ENCODE peak calls at places on chromosome 20, in nine cellular contexts. C is CD8-positive, alpha-beta T cell; Q is dorsolateral prefrontal cortex; N is thoracic aorta; K is pancreas; Y is lower lobe of right lung; W is colonic mucosa; L is activated B cell treated with CpG ODN at 0.5 μM for 24 hours; Z is right atrium auricular region. B is an unnamed sample.

GRCh38 chr20:3818155-3819151 is 1.9 kb upstream of the AP5S1 start:
- DNase-seq in C (no peak), Q (no peak), N (no peak), K (peak), Y (peak), W (peak), L (no peak), Z (peak), B (peak)

GRCh38 chr20:17663040-17663399 is 19.0 kb downstream of the RRBP1 start:
- DNase-seq in C (no peak), Q (peak), N (no peak), K (no peak), Y (no peak), W (no peak), L (no peak), Z (no peak), B (no peak)

GRCh38 chr20:47358672-47359532 is 2.4 kb upstream of the ZMYND8 start:
- DNase-seq in C (no peak), Q (peak), N (peak), K (peak), Y (peak), W (peak), L (no peak), Z (peak), B (peak)

GRCh38 chr20:33970229-33970628 is 23.5 kb upstream of the RALY start:
- DNase-seq in C (no peak), Q (no peak), N (no peak), K (no peak), Y (no peak), W (no peak), L (no peak), Z (no peak), B (no peak)

GRCh38 chr20:62141397-62142251 is 1.6 kb downstream of the PSMA7 start:
- DNase-seq in C (peak), Q (no peak), N (no peak), K (no peak), Y (no peak), W (no peak), L (no peak), Z (no peak), B (peak)

GRCh38 chr20:41139227-41140093 is 2.1 kb downstream of the PLCG1 start:
- DNase-seq in C (no peak), Q (no peak), N (no peak), K (no peak), Y (no peak), W (no peak), L (no peak), Z (no peak), B (no peak)

GRCh38 chr20:46828471-46828870 is 66.2 kb upstream of the EYA2 start:
- DNase-seq in C (no peak), Q (no peak), N (no peak), K (no peak), Y (no peak), W (no peak), L (no peak), Z (no peak), B (no peak)

GRCh38 chr20:49656304-49656703 is 57.4 kb downstream of the B4GALT5 start:
- DNase-seq in C (no peak), Q (no peak), N (no peak), K (no peak), Y (no peak), W (no peak), L (no peak), Z (no peak), B (no peak)

GRCh38 chr20:63230800-63231268 is 4.9 kb upstream of the BIRC7 start:
- DNase-seq in C (no peak), Q (peak), N (no peak), K (peak), Y (no peak), W (peak), L (no peak), Z (peak), B (peak)

DNA sequence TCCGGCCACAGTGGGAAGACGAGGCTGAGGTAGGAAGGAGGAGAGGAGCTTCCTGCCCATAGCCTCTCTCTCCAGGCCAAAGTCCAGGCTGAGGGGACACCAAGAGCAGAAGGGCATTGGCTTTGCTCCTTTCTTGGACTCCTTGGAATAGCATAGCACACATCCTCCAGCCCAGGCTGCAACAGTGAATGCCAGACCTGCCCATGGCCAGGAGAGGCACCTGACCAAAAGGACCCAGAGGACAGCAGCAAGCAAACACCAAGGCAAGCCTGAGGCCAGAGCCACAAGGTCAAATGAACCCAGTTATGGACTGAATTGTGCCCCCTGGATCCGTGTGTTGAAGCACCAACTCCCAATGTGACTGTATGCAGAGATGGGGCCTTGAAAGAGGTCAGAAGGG is 126.7 kb upstream of the NXT1 start:
- DNase-seq in C (no peak), Q (no peak), N (no peak), K (no peak), Y (no peak), W (no peak), L (no peak), Z (no peak), B (no peak)
- TF ChIP-seq CTCF in C (no peak), Q (no peak), N (no peak), K (no peak), Y (no peak), W (no peak), L (no peak), Z (no peak), B (no peak)

DNA sequence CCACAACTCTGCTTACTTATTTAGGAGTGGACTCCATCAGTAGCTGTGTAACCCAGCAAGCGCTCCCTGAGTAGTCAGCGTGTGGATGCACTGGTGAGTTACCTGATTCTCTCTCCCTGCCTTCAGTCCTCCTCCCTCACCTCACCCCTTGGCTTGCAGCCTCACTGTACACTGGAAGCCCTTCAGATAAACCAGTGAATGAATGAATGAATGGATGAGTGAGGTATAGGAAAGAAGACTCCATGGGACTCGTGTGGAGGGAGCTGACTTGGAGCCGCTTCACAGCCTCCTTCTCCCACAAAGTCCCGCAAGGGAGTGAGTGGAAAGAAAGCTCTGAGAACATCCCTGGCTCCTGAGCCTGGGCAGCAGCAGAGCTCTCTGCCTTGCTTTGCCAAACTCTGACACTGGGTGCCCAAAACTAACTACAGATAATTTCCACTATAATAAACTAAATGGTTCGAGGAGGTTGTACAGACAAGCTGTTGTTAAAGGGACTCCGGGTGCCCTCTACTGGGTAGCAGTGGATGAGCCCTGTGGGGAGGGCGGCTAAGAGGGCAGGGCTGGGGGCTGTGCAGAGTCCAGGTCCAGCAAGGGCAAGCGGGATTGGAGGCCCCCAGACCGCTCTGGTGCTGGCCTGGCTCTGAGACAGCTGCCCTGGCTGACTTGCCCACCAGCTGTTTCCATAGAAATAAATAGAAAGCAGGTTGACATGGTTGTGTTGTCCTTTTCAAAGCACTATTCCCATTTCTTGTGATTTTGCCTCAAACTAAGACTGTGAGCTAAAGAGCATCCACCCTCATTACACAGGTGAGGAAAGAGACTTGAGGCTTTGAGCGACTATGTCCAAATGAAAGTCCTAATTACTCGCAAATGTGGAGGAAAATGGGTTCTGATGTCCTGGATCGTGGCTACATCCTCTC is 167.7 kb upstream of the CST7 start:
- DNase-seq in C (no peak), Q (peak), N (no peak), K (no peak), Y (peak), W (no peak), L (no peak), Z (no peak), B (peak)
- TF ChIP-seq CTCF in C (no peak), Q (peak), N (no peak), K (no peak), Y (no peak), W (peak), L (no peak), Z (peak), B (peak)

GRCh38 chr20:35306931-35307517 is 14.8 kb upstream of the FAM83C start:
- DNase-seq in C (no peak), Q (peak), N (no peak), K (no peak), Y (no peak), W (peak), L (no peak), Z (no peak), B (peak)
- TF ChIP-seq CTCF in C (peak), Q (peak), N (peak), K (peak), Y (peak), W (peak), L (no peak), Z (peak), B (peak)

DNA sequence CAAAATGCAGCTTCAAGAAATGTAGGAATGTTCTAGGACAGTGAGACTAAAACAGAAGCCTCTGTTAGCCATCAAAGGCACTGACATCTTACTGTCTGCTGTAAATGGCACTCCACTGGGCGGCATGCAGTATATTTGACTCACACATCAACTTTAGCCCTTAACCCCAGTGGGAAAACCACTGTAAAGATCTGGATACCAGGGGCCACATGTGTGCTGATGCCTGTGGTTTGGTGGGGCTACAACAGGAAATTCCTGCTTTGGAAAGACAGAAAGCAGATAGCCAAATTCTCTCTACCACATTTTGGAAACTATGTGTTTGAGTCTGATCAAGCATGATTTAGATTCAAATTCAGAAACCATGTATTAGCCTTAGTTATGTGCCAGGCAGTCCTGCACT is 4.3 kb downstream of the PFDN4 start:
- DNase-seq in C (no peak), Q (no peak), N (no peak), K (no peak), Y (no peak), W (no peak), L (no peak), Z (no peak), B (peak)
- TF ChIP-seq CTCF in C (no peak), Q (no peak), N (no peak), K (no peak), Y (no peak), W (no peak), L (no peak), Z (no peak), B (no peak)

DNA sequence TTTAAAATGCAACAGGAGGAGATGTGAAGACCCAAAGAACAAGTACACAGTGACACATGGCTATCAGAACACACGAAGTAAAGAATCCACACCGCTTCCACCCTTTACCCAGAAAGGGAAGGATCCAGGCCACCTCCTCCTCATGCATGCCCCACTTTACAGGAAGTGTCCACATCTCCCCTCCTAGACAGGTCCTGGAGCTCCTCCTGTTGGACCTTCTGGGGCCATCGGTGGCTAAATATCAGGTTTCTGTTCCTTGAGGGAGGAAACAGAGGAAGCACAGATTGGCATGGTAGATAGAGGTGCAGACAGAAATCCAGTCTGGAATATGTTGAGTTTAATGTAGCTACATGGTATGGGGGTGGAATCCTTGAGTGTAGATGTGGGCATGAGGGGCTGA is 10.9 kb downstream of the NINL start:
- DNase-seq in C (no peak), Q (no peak), N (no peak), K (no peak), Y (no peak), W (no peak), L (no peak), Z (no peak), B (peak)
- TF ChIP-seq CTCF in C (no peak), Q (no peak), N (no peak), K (no peak), Y (no peak), W (no peak), L (no peak), Z (no peak), B (peak)

GRCh38 chr20:9215539-9215938 is 146.7 kb downstream of the PLCB4 start:
- DNase-seq in C (no peak), Q (no peak), N (no peak), K (no peak), Y (no peak), W (no peak), L (no peak), Z (no peak), B (no peak)
- TF ChIP-seq CTCF in C (no peak), Q (peak), N (peak), K (no peak), Y (peak), W (peak), L (no peak), Z (peak), B (peak)

DNA sequence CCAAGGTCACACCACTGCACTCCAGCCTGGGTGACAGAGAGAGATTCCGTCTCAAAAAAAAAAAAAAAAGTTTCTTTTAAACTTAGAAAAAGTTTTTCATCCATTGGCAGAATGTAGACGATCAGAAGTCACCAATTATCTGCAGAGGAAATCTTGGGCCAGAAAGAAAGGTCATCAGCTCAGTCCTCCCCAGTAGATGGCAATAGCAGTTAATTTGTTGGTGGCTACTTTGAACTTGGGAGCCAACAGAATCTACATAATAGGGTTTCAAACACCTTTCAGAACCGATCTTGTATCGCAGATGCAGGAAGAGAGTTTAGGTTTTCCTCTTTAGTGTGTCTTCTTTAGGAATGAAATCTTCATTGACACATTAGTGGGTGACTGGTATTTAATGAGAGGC is 41.7 kb downstream of the LBP start:
- DNase-seq in C (no peak), Q (no peak), N (no peak), K (no peak), Y (no peak), W (no peak), L (no peak), Z (no peak), B (no peak)
- TF ChIP-seq CTCF in C (no peak), Q (no peak), N (no peak), K (no peak), Y (no peak), W (no peak), L (no peak), Z (no peak), B (no peak)